ENCODE peak calls at places on chromosomes 6 and 20, in nine cellular contexts. One of them, this sample, is unnamed.
A peak's percentile ranks its signal among the peaks of the same experiment; 100 is the strongest.

GRCh38 chr20:13396036-13396435 is 175.0 kb downstream of the ISM1 start:
- DNase-seq in SJSA1: peak; percentile 46
- DNase-seq in foreskin fibroblast: peak; percentile 28
- DNase-seq in pulmonary artery endothelial cell: no peak
- DNase-seq in fibroblast of pulmonary artery: peak; percentile 10
- DNase-seq in iris pigment epithelial cell: peak; percentile 32
- DNase-seq in fibroblast of the conjunctiva: no peak
- DNase-seq in T1000: no peak
- DNase-seq in AG04449: peak; percentile 75
- DNase-seq in this sample: no peak

GRCh38 chr20:47466704-47467459 is 34.8 kb upstream of the NCOA3 start:
- DNase-seq in T1000: no peak
- DNase-seq in SJSA1: no peak
- DNase-seq in fibroblast of the conjunctiva: no peak
- DNase-seq in fibroblast of pulmonary artery: no peak
- DNase-seq in pulmonary artery endothelial cell: no peak
- DNase-seq in AG04449: no peak
- DNase-seq in iris pigment epithelial cell: no peak
- DNase-seq in foreskin fibroblast: no peak
- DNase-seq in this sample: no peak

GRCh38 chr6:44270526-44271405 is 516 bp downstream of the TMEM151B start:
- DNase-seq in SJSA1: no peak
- DNase-seq in fibroblast of pulmonary artery: no peak
- DNase-seq in fibroblast of the conjunctiva: no peak
- DNase-seq in T1000: no peak
- DNase-seq in AG04449: no peak
- DNase-seq in iris pigment epithelial cell: no peak
- DNase-seq in pulmonary artery endothelial cell: no peak
- DNase-seq in foreskin fibroblast: no peak
- DNase-seq in this sample: no peak

GRCh38 chr6:113018351-113019151 is 671.4 kb downstream of the RFPL4B start:
- DNase-seq in pulmonary artery endothelial cell: peak; percentile 88
- DNase-seq in T1000: peak; percentile 3
- DNase-seq in foreskin fibroblast: peak; percentile 80
- DNase-seq in fibroblast of the conjunctiva: peak; percentile 14
- DNase-seq in fibroblast of pulmonary artery: peak; percentile 91
- DNase-seq in AG04449: peak; percentile 80
- DNase-seq in iris pigment epithelial cell: peak; percentile 93
- DNase-seq in SJSA1: no peak
- DNase-seq in this sample: no peak

GRCh38 chr20:17586250-17586649 is 16.4 kb downstream of the DSTN start:
- DNase-seq in fibroblast of the conjunctiva: no peak
- DNase-seq in iris pigment epithelial cell: no peak
- DNase-seq in pulmonary artery endothelial cell: no peak
- DNase-seq in AG04449: no peak
- DNase-seq in T1000: no peak
- DNase-seq in foreskin fibroblast: no peak
- DNase-seq in fibroblast of pulmonary artery: no peak
- DNase-seq in SJSA1: no peak
- DNase-seq in this sample: no peak

GRCh38 chr20:35315199-35316020 is 23.2 kb upstream of the FAM83C start:
- DNase-seq in AG04449: no peak
- DNase-seq in iris pigment epithelial cell: no peak
- DNase-seq in fibroblast of the conjunctiva: no peak
- DNase-seq in fibroblast of pulmonary artery: no peak
- DNase-seq in pulmonary artery endothelial cell: no peak
- DNase-seq in foreskin fibroblast: no peak
- DNase-seq in T1000: no peak
- DNase-seq in SJSA1: peak; percentile 65
- DNase-seq in this sample: no peak

GRCh38 chr6:101402618-101403002 is 9.1 kb downstream of the GRIK2 start:
- DNase-seq in T1000: no peak
- DNase-seq in pulmonary artery endothelial cell: no peak
- DNase-seq in SJSA1: no peak
- DNase-seq in foreskin fibroblast: peak; percentile 19
- DNase-seq in fibroblast of pulmonary artery: no peak
- DNase-seq in iris pigment epithelial cell: no peak
- DNase-seq in fibroblast of the conjunctiva: no peak
- DNase-seq in AG04449: no peak
- DNase-seq in this sample: no peak

GRCh38 chr6:110878751-110879539 is 4.4 kb downstream of the AMD1 start:
- DNase-seq in T1000: no peak
- DNase-seq in SJSA1: no peak
- DNase-seq in pulmonary artery endothelial cell: no peak
- DNase-seq in fibroblast of the conjunctiva: no peak
- DNase-seq in iris pigment epithelial cell: peak; percentile 27
- DNase-seq in foreskin fibroblast: peak; percentile 74
- DNase-seq in AG04449: no peak
- DNase-seq in fibroblast of pulmonary artery: peak; percentile 64
- DNase-seq in this sample: no peak

GRCh38 chr20:3013771-3014170 is 29.7 kb upstream of the GNRH2 start:
- DNase-seq in iris pigment epithelial cell: no peak
- DNase-seq in fibroblast of pulmonary artery: no peak
- DNase-seq in fibroblast of the conjunctiva: no peak
- DNase-seq in pulmonary artery endothelial cell: no peak
- DNase-seq in T1000: no peak
- DNase-seq in foreskin fibroblast: no peak
- DNase-seq in AG04449: no peak
- DNase-seq in SJSA1: no peak
- DNase-seq in this sample: no peak

GRCh38 chr6:79946773-79947190 is 571 bp downstream of the ELOVL4 start:
- DNase-seq in iris pigment epithelial cell: peak; percentile 40
- DNase-seq in fibroblast of the conjunctiva: no peak
- DNase-seq in foreskin fibroblast: peak; percentile 67
- DNase-seq in T1000: no peak
- DNase-seq in fibroblast of pulmonary artery: peak; percentile 20
- DNase-seq in SJSA1: no peak
- DNase-seq in AG04449: no peak
- DNase-seq in pulmonary artery endothelial cell: no peak
- DNase-seq in this sample: no peak

GRCh38 chr6:113004691-113005270 is 657.7 kb downstream of the RFPL4B start:
- DNase-seq in T1000: no peak
- DNase-seq in fibroblast of the conjunctiva: no peak
- DNase-seq in AG04449: no peak
- DNase-seq in foreskin fibroblast: no peak
- DNase-seq in fibroblast of pulmonary artery: no peak
- DNase-seq in SJSA1: no peak
- DNase-seq in pulmonary artery endothelial cell: no peak
- DNase-seq in iris pigment epithelial cell: no peak
- DNase-seq in this sample: no peak

GRCh38 chr6:112470950-112471349 is 123.8 kb downstream of the RFPL4B start:
- DNase-seq in foreskin fibroblast: no peak
- DNase-seq in T1000: no peak
- DNase-seq in SJSA1: no peak
- DNase-seq in iris pigment epithelial cell: no peak
- DNase-seq in AG04449: no peak
- DNase-seq in pulmonary artery endothelial cell: no peak
- DNase-seq in fibroblast of the conjunctiva: no peak
- DNase-seq in fibroblast of pulmonary artery: no peak
- DNase-seq in this sample: no peak

GRCh38 chr6:30985490-30985889 is 2.0 kb downstream of the MUC21 start:
- DNase-seq in foreskin fibroblast: no peak
- DNase-seq in iris pigment epithelial cell: peak; percentile 51
- DNase-seq in AG04449: no peak
- DNase-seq in pulmonary artery endothelial cell: no peak
- DNase-seq in fibroblast of the conjunctiva: no peak
- DNase-seq in fibroblast of pulmonary artery: no peak
- DNase-seq in T1000: no peak
- DNase-seq in SJSA1: no peak
- DNase-seq in this sample: no peak

GRCh38 chr20:50810842-50811241 is 16.0 kb downstream of the BCAS4 start:
- DNase-seq in SJSA1: no peak
- DNase-seq in fibroblast of pulmonary artery: no peak
- DNase-seq in iris pigment epithelial cell: no peak
- DNase-seq in AG04449: no peak
- DNase-seq in foreskin fibroblast: no peak
- DNase-seq in fibroblast of the conjunctiva: no peak
- DNase-seq in T1000: no peak
- DNase-seq in pulmonary artery endothelial cell: no peak
- DNase-seq in this sample: no peak

GRCh38 chr6:166097914-166098522 is 69.6 kb downstream of the TBXT start:
- DNase-seq in fibroblast of pulmonary artery: peak; percentile 87
- DNase-seq in AG04449: peak; percentile 14
- DNase-seq in fibroblast of the conjunctiva: peak; percentile 68
- DNase-seq in foreskin fibroblast: peak; percentile 67
- DNase-seq in T1000: peak; percentile 53
- DNase-seq in SJSA1: peak; percentile 78
- DNase-seq in iris pigment epithelial cell: peak; percentile 80
- DNase-seq in pulmonary artery endothelial cell: no peak
- DNase-seq in this sample: peak; percentile 41

GRCh38 chr6:77456531-77457248 is 6.6 kb downstream of the HTR1B start:
- DNase-seq in T1000: peak; percentile 59
- DNase-seq in fibroblast of the conjunctiva: peak; percentile 95
- DNase-seq in iris pigment epithelial cell: peak; percentile 100
- DNase-seq in fibroblast of pulmonary artery: peak; percentile 99
- DNase-seq in AG04449: peak; percentile 99
- DNase-seq in foreskin fibroblast: peak; percentile 98
- DNase-seq in pulmonary artery endothelial cell: peak; percentile 94
- DNase-seq in SJSA1: peak; percentile 72
- DNase-seq in this sample: no peak

GRCh38 chr20:37915800-37916570 is 13.1 kb downstream of the VSTM2L start:
- DNase-seq in foreskin fibroblast: no peak
- DNase-seq in pulmonary artery endothelial cell: no peak
- DNase-seq in AG04449: no peak
- DNase-seq in fibroblast of the conjunctiva: no peak
- DNase-seq in T1000: no peak
- DNase-seq in SJSA1: no peak
- DNase-seq in fibroblast of pulmonary artery: no peak
- DNase-seq in iris pigment epithelial cell: no peak
- DNase-seq in this sample: no peak

GRCh38 chr6:52994031-52994788 is 874 bp downstream of the GSTA4 start:
- DNase-seq in SJSA1: no peak
- DNase-seq in fibroblast of pulmonary artery: peak; percentile 39
- DNase-seq in AG04449: no peak
- DNase-seq in iris pigment epithelial cell: peak; percentile 40
- DNase-seq in foreskin fibroblast: peak; percentile 62
- DNase-seq in T1000: no peak
- DNase-seq in fibroblast of the conjunctiva: no peak
- DNase-seq in pulmonary artery endothelial cell: no peak
- DNase-seq in this sample: no peak

GRCh38 chr6:52330470-52330869 is 31.5 kb upstream of the PAQR8 start:
- DNase-seq in T1000: no peak
- DNase-seq in fibroblast of pulmonary artery: no peak
- DNase-seq in AG04449: no peak
- DNase-seq in pulmonary artery endothelial cell: no peak
- DNase-seq in iris pigment epithelial cell: no peak
- DNase-seq in foreskin fibroblast: no peak
- DNase-seq in SJSA1: no peak
- DNase-seq in fibroblast of the conjunctiva: no peak
- DNase-seq in this sample: no peak

GRCh38 chr6:148776321-148776966 is 29.6 kb downstream of the UST start:
- DNase-seq in fibroblast of pulmonary artery: peak; percentile 83
- DNase-seq in T1000: peak; percentile 4
- DNase-seq in SJSA1: peak; percentile 47
- DNase-seq in foreskin fibroblast: peak; percentile 84
- DNase-seq in fibroblast of the conjunctiva: peak; percentile 38
- DNase-seq in AG04449: no peak
- DNase-seq in iris pigment epithelial cell: peak; percentile 71
- DNase-seq in pulmonary artery endothelial cell: no peak
- DNase-seq in this sample: no peak

GRCh38 chr6:84766796-84767590 is 2.6 kb upstream of the TBX18 start:
- DNase-seq in AG04449: no peak
- DNase-seq in pulmonary artery endothelial cell: no peak
- DNase-seq in fibroblast of pulmonary artery: peak; percentile 47
- DNase-seq in iris pigment epithelial cell: no peak
- DNase-seq in SJSA1: no peak
- DNase-seq in T1000: no peak
- DNase-seq in foreskin fibroblast: no peak
- DNase-seq in fibroblast of the conjunctiva: no peak
- DNase-seq in this sample: no peak

GRCh38 chr20:58421497-58421850 is 32.4 kb downstream of the VAPB start:
- DNase-seq in fibroblast of pulmonary artery: no peak
- DNase-seq in fibroblast of the conjunctiva: no peak
- DNase-seq in pulmonary artery endothelial cell: no peak
- DNase-seq in iris pigment epithelial cell: no peak
- DNase-seq in T1000: no peak
- DNase-seq in SJSA1: no peak
- DNase-seq in AG04449: no peak
- DNase-seq in foreskin fibroblast: no peak
- DNase-seq in this sample: no peak

GRCh38 chr20:21808863-21809664 is 103.6 kb downstream of the PAX1 start:
- DNase-seq in fibroblast of pulmonary artery: no peak
- DNase-seq in fibroblast of the conjunctiva: no peak
- DNase-seq in pulmonary artery endothelial cell: no peak
- DNase-seq in AG04449: no peak
- DNase-seq in SJSA1: no peak
- DNase-seq in T1000: no peak
- DNase-seq in foreskin fibroblast: no peak
- DNase-seq in iris pigment epithelial cell: no peak
- DNase-seq in this sample: peak; percentile 36

GRCh38 chr6:34926655-34927054 is 37.6 kb downstream of the ANKS1A start:
- DNase-seq in SJSA1: no peak
- DNase-seq in T1000: no peak
- DNase-seq in pulmonary artery endothelial cell: no peak
- DNase-seq in fibroblast of pulmonary artery: no peak
- DNase-seq in AG04449: no peak
- DNase-seq in foreskin fibroblast: peak; percentile 61
- DNase-seq in iris pigment epithelial cell: peak; percentile 61
- DNase-seq in fibroblast of the conjunctiva: no peak
- DNase-seq in this sample: no peak

GRCh38 chr6:49499121-49499520 is 602 bp upstream of the GLYATL3 start:
- DNase-seq in iris pigment epithelial cell: no peak
- DNase-seq in T1000: no peak
- DNase-seq in fibroblast of pulmonary artery: no peak
- DNase-seq in foreskin fibroblast: no peak
- DNase-seq in SJSA1: no peak
- DNase-seq in pulmonary artery endothelial cell: no peak
- DNase-seq in AG04449: no peak
- DNase-seq in fibroblast of the conjunctiva: no peak
- DNase-seq in this sample: no peak

GRCh38 chr6:106674541-106675229 is 45.3 kb downstream of the QRSL1 start:
- DNase-seq in fibroblast of the conjunctiva: no peak
- DNase-seq in pulmonary artery endothelial cell: no peak
- DNase-seq in AG04449: no peak
- DNase-seq in T1000: no peak
- DNase-seq in foreskin fibroblast: no peak
- DNase-seq in SJSA1: no peak
- DNase-seq in fibroblast of pulmonary artery: no peak
- DNase-seq in iris pigment epithelial cell: no peak
- DNase-seq in this sample: no peak

GRCh38 chr6:90251295-90251992 is 45.2 kb downstream of the BACH2 start:
- DNase-seq in foreskin fibroblast: no peak
- DNase-seq in SJSA1: no peak
- DNase-seq in pulmonary artery endothelial cell: no peak
- DNase-seq in AG04449: no peak
- DNase-seq in iris pigment epithelial cell: no peak
- DNase-seq in T1000: no peak
- DNase-seq in fibroblast of pulmonary artery: no peak
- DNase-seq in fibroblast of the conjunctiva: no peak
- DNase-seq in this sample: no peak

GRCh38 chr6:152552616-152553209 is 84.4 kb downstream of the SYNE1 start:
- DNase-seq in iris pigment epithelial cell: peak; percentile 79
- DNase-seq in AG04449: no peak
- DNase-seq in SJSA1: peak; percentile 54
- DNase-seq in fibroblast of the conjunctiva: peak; percentile 58
- DNase-seq in pulmonary artery endothelial cell: peak; percentile 45
- DNase-seq in T1000: no peak
- DNase-seq in foreskin fibroblast: peak; percentile 87
- DNase-seq in fibroblast of pulmonary artery: peak; percentile 86
- DNase-seq in this sample: no peak

GRCh38 chr6:165817771-165818170 is 154.7 kb upstream of the PDE10A start:
- DNase-seq in T1000: no peak
- DNase-seq in iris pigment epithelial cell: no peak
- DNase-seq in fibroblast of pulmonary artery: no peak
- DNase-seq in fibroblast of the conjunctiva: no peak
- DNase-seq in pulmonary artery endothelial cell: no peak
- DNase-seq in foreskin fibroblast: no peak
- DNase-seq in AG04449: no peak
- DNase-seq in SJSA1: no peak
- DNase-seq in this sample: no peak

GRCh38 chr20:35404614-35405259 is 7.0 kb downstream of the UQCC1 start:
- DNase-seq in T1000: no peak
- DNase-seq in iris pigment epithelial cell: no peak
- DNase-seq in AG04449: no peak
- DNase-seq in fibroblast of pulmonary artery: no peak
- DNase-seq in SJSA1: no peak
- DNase-seq in foreskin fibroblast: no peak
- DNase-seq in fibroblast of the conjunctiva: no peak
- DNase-seq in pulmonary artery endothelial cell: no peak
- DNase-seq in this sample: no peak

GRCh38 chr20:51512645-51513044 is 29.9 kb downstream of the NFATC2 start:
- DNase-seq in fibroblast of the conjunctiva: no peak
- DNase-seq in fibroblast of pulmonary artery: no peak
- DNase-seq in SJSA1: no peak
- DNase-seq in pulmonary artery endothelial cell: no peak
- DNase-seq in iris pigment epithelial cell: no peak
- DNase-seq in foreskin fibroblast: no peak
- DNase-seq in AG04449: no peak
- DNase-seq in T1000: no peak
- DNase-seq in this sample: no peak